ENCODE peak calls at places on chromosomes 3 and 15, in five cellular contexts. One of them, this sample, is unnamed.
A peak's percentile ranks its signal among the peaks of the same experiment; 100 is the strongest.

GRCh38 chr3:18409266-18409665 is 15.9 kb downstream of the SATB1 start:
- DNase-seq in MM.1S: no peak
- DNase-seq in tibial artery: no peak
- DNase-seq in nephron progenitor cell: no peak
- DNase-seq in progenitor cell of endocrine pancreas: no peak
- DNase-seq in this sample: no peak

GRCh38 chr3:46091971-46092703 is 64.9 kb upstream of the XCR1 start:
- DNase-seq in MM.1S: no peak
- DNase-seq in tibial artery: no peak
- DNase-seq in nephron progenitor cell: no peak
- DNase-seq in progenitor cell of endocrine pancreas: no peak
- DNase-seq in this sample: no peak

GRCh38 chr3:177516130-177517011 is 319.1 kb upstream of the TBL1XR1 start:
- DNase-seq in MM.1S: no peak
- DNase-seq in tibial artery: no peak
- DNase-seq in nephron progenitor cell: peak; percentile 44
- DNase-seq in progenitor cell of endocrine pancreas: no peak
- DNase-seq in this sample: no peak

GRCh38 chr3:775178-775885 is 317.5 kb upstream of the CNTN6 start:
- DNase-seq in MM.1S: no peak
- DNase-seq in tibial artery: no peak
- DNase-seq in nephron progenitor cell: no peak
- DNase-seq in progenitor cell of endocrine pancreas: no peak
- DNase-seq in this sample: no peak

GRCh38 chr3:66450389-66451022 is 50.3 kb downstream of the LRIG1 start:
- DNase-seq in MM.1S: no peak
- DNase-seq in tibial artery: peak; percentile 73
- DNase-seq in nephron progenitor cell: no peak
- DNase-seq in progenitor cell of endocrine pancreas: no peak
- DNase-seq in this sample: no peak

GRCh38 chr3:65785065-65785645 is 253.6 kb downstream of the MAGI1 start:
- DNase-seq in MM.1S: peak; percentile 45
- DNase-seq in tibial artery: no peak
- DNase-seq in nephron progenitor cell: no peak
- DNase-seq in progenitor cell of endocrine pancreas: no peak
- DNase-seq in this sample: no peak

GRCh38 chr3:190378240-190378891 is 9.6 kb upstream of the CLDN16 start:
- DNase-seq in MM.1S: no peak
- DNase-seq in tibial artery: peak; percentile 38
- DNase-seq in nephron progenitor cell: no peak
- DNase-seq in progenitor cell of endocrine pancreas: no peak
- DNase-seq in this sample: no peak

GRCh38 chr3:197209366-197210260 is 88.8 kb downstream of the DLG1 start:
- DNase-seq in MM.1S: no peak
- DNase-seq in tibial artery: no peak
- DNase-seq in nephron progenitor cell: no peak
- DNase-seq in progenitor cell of endocrine pancreas: no peak
- DNase-seq in this sample: no peak

GRCh38 chr15:41512078-41512394 is 1.6 kb downstream of the LTK start:
- DNase-seq in MM.1S: no peak
- DNase-seq in tibial artery: no peak
- DNase-seq in nephron progenitor cell: no peak
- DNase-seq in progenitor cell of endocrine pancreas: no peak
- DNase-seq in this sample: no peak

GRCh38 chr3:134077649-134078081 is 47.9 kb upstream of the SLCO2A1 start:
- DNase-seq in MM.1S: no peak
- DNase-seq in tibial artery: no peak
- DNase-seq in nephron progenitor cell: no peak
- DNase-seq in progenitor cell of endocrine pancreas: no peak
- DNase-seq in this sample: no peak

GRCh38 chr15:79898369-79898768 is 1.6 kb upstream of the MTHFS start:
- DNase-seq in MM.1S: no peak
- DNase-seq in tibial artery: no peak
- DNase-seq in nephron progenitor cell: no peak
- DNase-seq in progenitor cell of endocrine pancreas: no peak
- DNase-seq in this sample: no peak

GRCh38 chr3:120094776-120095225 is 554 bp upstream of the GSK3B start:
- DNase-seq in MM.1S: peak; percentile 99
- DNase-seq in tibial artery: peak; percentile 100
- DNase-seq in nephron progenitor cell: peak; percentile 94
- DNase-seq in progenitor cell of endocrine pancreas: peak; percentile 98
- DNase-seq in this sample: peak; percentile 99

DNA sequence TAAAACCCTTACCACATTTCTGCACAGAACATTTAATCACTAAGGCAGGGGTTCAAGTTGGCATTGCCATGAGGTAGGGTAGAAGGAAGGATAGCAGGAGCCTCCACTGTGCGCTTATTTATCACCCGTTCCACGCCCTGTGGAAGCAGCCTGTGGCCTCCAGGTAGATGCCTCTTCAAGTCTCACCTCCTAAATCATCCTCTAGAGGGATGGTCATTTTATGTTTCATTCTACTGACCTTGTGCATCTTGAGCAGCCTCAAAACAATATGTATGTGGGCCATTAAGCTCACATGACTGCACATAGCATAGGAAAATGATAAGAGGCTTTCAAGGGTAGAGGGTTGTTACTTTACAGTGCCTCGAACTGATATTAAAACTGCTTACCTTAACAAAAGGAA is 546.2 kb downstream of the GRM7 start:
- DNase-seq in MM.1S: no peak
- DNase-seq in tibial artery: no peak
- DNase-seq in nephron progenitor cell: no peak
- DNase-seq in progenitor cell of endocrine pancreas: no peak
- DNase-seq in this sample: no peak
- TF ChIP-seq CTCF in MM.1S: no peak
- TF ChIP-seq CTCF in tibial artery: no peak
- TF ChIP-seq CTCF in nephron progenitor cell: no peak
- TF ChIP-seq CTCF in progenitor cell of endocrine pancreas: peak; percentile 36
- TF ChIP-seq CTCF in this sample: no peak

GRCh38 chr15:65028921-65029735 is at the start of gene MTFMT:
- DNase-seq in MM.1S: peak; percentile 88
- DNase-seq in tibial artery: peak; percentile 93
- DNase-seq in nephron progenitor cell: peak; percentile 97
- DNase-seq in progenitor cell of endocrine pancreas: peak; percentile 87
- DNase-seq in this sample: peak; percentile 81
- TF ChIP-seq CTCF in MM.1S: peak; percentile 15
- TF ChIP-seq CTCF in tibial artery: no peak
- TF ChIP-seq CTCF in nephron progenitor cell: no peak
- TF ChIP-seq CTCF in progenitor cell of endocrine pancreas: peak; percentile 20
- TF ChIP-seq CTCF in this sample: no peak

DNA sequence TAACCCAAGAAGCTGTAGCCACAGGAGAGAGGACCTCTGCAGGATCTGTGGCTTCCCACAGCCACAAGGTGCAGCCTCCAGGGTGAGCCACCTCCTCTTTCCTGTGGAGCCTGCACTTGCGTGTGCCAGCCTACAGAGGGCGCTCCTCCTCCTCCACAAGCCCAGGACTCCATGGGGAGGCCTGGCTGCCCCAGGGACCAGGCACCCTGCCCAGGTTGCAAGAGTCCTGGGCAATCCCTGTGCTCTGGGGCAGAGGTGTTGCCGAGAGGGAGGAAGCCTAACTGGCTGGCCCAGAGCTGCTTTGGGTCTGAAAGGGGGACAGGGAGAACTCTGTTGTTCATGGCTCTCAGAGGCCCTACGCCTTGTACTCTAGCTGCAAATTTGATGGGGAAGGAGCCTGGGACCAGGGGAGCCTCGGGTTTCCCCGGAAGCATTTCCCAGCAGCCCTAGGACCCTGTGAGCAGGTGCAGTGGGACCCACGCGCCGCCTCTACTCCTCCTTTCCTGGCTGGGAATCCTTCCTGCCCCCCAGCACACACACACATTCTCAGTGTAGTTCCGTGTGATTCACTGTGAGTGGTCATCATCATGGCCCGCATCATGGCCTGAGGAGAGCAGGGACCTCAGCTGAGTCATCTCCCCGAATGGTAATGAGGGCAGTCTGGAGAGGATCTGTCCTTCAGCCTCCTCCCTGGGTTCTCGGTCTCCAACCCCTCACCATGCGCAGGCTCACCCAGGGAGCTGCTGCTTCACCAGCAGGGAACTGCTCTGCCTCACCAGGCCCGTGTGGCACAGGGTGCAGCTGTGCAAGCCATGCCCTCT is 24.3 kb downstream of the TBC1D21 start:
- DNase-seq in MM.1S: peak; percentile 31
- DNase-seq in tibial artery: peak; percentile 35
- DNase-seq in nephron progenitor cell: peak; percentile 51
- DNase-seq in progenitor cell of endocrine pancreas: no peak
- DNase-seq in this sample: peak; percentile 60
- TF ChIP-seq CTCF in MM.1S: peak; percentile 88
- TF ChIP-seq CTCF in tibial artery: peak; percentile 89
- TF ChIP-seq CTCF in nephron progenitor cell: peak; percentile 85
- TF ChIP-seq CTCF in progenitor cell of endocrine pancreas: peak; percentile 70
- TF ChIP-seq CTCF in this sample: peak; percentile 89

DNA sequence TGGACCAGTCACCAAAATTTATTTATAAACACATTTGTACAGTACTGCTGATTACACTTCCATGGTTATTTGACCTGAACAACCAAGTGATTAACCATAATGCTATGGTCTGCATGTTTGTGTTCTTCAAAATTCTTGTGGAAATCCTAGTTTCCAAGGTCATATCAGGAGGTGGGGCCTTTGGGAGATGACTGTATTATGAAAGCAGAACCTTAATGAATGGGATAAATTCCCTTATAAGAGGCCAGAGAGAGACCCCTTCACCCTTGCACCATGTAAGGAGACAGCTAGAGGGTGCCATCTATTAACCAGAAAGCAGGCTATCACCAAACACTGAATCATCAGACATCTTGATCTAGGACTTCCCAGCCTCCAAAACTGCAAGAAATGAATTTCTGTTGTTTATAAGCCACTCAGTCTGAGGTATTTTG is 1.9 kb downstream of the SCAPER start:
- DNase-seq in MM.1S: peak; percentile 26
- DNase-seq in tibial artery: no peak
- DNase-seq in nephron progenitor cell: no peak
- DNase-seq in progenitor cell of endocrine pancreas: no peak
- DNase-seq in this sample: no peak
- TF ChIP-seq CTCF in MM.1S: peak; percentile 59
- TF ChIP-seq CTCF in tibial artery: no peak
- TF ChIP-seq CTCF in nephron progenitor cell: no peak
- TF ChIP-seq CTCF in progenitor cell of endocrine pancreas: no peak
- TF ChIP-seq CTCF in this sample: peak; percentile 39

DNA sequence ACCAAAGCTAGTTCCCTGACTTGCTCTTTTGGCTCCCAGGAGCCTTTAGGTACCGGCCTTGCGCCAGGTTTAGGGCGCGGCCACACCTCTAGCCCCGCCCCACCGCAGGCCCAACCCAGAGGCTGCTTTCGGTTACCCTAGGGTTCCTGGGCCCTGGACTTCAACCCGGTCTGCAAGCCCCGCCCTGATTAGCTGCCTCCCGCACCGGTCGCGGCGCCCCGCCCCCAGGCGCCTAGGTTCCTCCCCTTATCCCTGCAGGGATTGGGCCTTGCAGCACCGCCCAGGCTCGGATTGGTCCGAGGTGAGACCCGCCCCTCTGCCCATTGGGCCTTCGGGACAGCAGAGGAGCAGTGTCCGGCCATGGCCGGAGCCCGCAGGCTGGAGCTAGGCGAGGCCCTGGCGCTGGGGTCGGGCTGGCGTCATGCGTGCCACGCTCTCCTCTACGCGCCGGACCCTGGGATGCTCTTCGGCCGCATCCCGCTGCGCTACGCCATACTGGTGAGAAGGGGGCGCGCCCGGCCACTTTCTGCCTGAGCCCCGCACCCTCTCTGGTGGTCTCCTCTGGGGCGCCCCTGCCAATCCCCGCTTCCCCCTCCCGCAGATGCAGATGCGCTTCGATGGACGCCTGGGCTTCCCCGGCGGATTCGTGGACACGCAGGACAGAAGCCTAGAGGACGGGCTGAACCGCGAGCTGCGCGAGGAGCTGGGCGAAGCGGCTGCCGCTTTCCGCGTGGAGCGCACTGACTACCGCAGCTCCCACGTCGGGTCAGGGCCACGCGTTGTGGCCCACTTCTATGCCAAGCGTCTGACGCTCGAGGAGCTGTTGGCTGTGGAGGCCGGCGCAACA is at the start of gene NUDT16:
- DNase-seq in MM.1S: peak; percentile 99
- DNase-seq in tibial artery: peak; percentile 100
- DNase-seq in nephron progenitor cell: peak; percentile 100
- DNase-seq in progenitor cell of endocrine pancreas: peak; percentile 99
- DNase-seq in this sample: peak; percentile 100
- TF ChIP-seq CTCF in MM.1S: no peak
- TF ChIP-seq CTCF in tibial artery: no peak
- TF ChIP-seq CTCF in nephron progenitor cell: no peak
- TF ChIP-seq CTCF in progenitor cell of endocrine pancreas: peak; percentile 29
- TF ChIP-seq CTCF in this sample: no peak

DNA sequence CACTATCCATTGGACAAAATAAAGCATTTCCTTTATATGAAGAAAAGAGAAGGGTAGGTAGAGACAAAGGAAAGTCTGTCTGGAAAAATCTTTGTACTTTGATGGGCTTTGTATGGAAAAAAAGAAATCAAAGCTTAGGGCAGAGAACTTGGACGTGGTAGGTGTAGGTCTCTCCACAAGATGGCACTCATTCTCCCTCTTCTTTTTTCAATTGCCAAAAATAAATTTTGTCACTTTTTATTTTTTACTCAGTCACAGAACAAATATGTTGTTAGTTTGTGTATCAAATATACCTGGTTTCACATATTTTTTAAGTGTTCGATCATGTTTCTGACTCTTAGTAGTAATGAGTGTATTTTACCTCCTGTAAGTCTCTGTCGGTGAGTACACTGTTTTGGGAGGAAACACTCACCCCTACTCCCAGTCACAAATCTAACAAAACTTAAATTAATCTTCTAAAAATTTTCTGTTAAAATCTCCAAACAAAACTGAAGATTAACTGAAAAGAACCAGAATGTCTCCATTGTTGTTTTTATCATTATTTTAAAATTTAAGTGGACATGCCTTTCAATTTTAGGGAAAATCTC is 415.8 kb upstream of the GOLIM4 start:
- DNase-seq in MM.1S: peak; percentile 19
- DNase-seq in tibial artery: no peak
- DNase-seq in nephron progenitor cell: no peak
- DNase-seq in progenitor cell of endocrine pancreas: no peak
- DNase-seq in this sample: no peak
- TF ChIP-seq CTCF in MM.1S: peak; percentile 71
- TF ChIP-seq CTCF in tibial artery: no peak
- TF ChIP-seq CTCF in nephron progenitor cell: peak; percentile 63
- TF ChIP-seq CTCF in progenitor cell of endocrine pancreas: peak; percentile 75
- TF ChIP-seq CTCF in this sample: peak; percentile 28